ENCODE peak calls at places on chromosomes 1 and 21, in five cellular contexts. L is HTR-8/SVneo; Y is stimulated activated CD4-positive, alpha-beta T cell treated with anti-CD3 and anti-CD28 coated beads, Interleukin-1b, Interleukin-23, amount 100 ng/mL, for 4 hours; K is fibroblast of villous mesenchyme; E is glomerular endothelial cell. O is an unnamed sample.

GRCh38 chr1:38327559-38327973 is 281.0 kb upstream of the POU3F1 start:
- DNase-seq in K (no peak), E (no peak), Y (no peak), L (no peak), O (no peak)

GRCh38 chr1:179083031-179083345 is 1.1 kb downstream of the TOR3A start:
- DNase-seq in K (peak; percentile 26), L (no peak), Y (no peak), E (no peak), O (no peak)

GRCh38 chr1:35151220-35151619 is 41.7 kb downstream of the SFPQ start:
- DNase-seq in E (no peak), K (no peak), Y (no peak), L (no peak), O (no peak)

GRCh38 chr1:229271448-229272120 is 673 bp downstream of the RAB4A start:
- DNase-seq in L (no peak), Y (peak; percentile 37), E (no peak), K (peak; percentile 36), O (no peak)

GRCh38 chr1:63789856-63790605 is 16.2 kb downstream of the ROR1 start:
- DNase-seq in L (no peak), E (no peak), Y (no peak), K (no peak), O (no peak)

GRCh38 chr1:109721046-109721445 is 9.0 kb downstream of the GSTM5 start:
- DNase-seq in Y (no peak), K (peak; percentile 69), L (no peak), E (no peak), O (no peak)

GRCh38 chr1:222892137-222892763 is 77.4 kb downstream of the DISP1 start:
- DNase-seq in E (peak; percentile 48), Y (no peak), L (no peak), K (peak; percentile 71), O (no peak)

GRCh38 chr1:86191958-86192357 is 35.4 kb upstream of the COL24A1 start:
- DNase-seq in E (no peak), K (no peak), Y (no peak), L (no peak), O (no peak)

GRCh38 chr1:21944261-21945074 is 7.4 kb upstream of the HSPG2 start:
- DNase-seq in K (no peak), Y (no peak), L (no peak), E (no peak), O (no peak)

GRCh38 chr1:19646366-19646765 is 2.3 kb downstream of the NBL1 start:
- DNase-seq in E (no peak), K (no peak), L (no peak), Y (no peak), O (no peak)

GRCh38 chr1:65332821-65333220 is 23.5 kb downstream of the DNAJC6 start:
- DNase-seq in L (no peak), Y (no peak), E (no peak), K (no peak), O (no peak)

GRCh38 chr21:16992448-16992847 is 520.4 kb upstream of the CXADR start:
- DNase-seq in E (no peak), L (no peak), K (no peak), Y (no peak), O (no peak)

GRCh38 chr1:209398330-209398991 is 185.1 kb upstream of the CAMK1G start:
- DNase-seq in K (peak; percentile 90), E (no peak), L (peak; percentile 66), Y (no peak), O (no peak)

GRCh38 chr1:230901711-230902110 is 33.4 kb upstream of the C1orf198 start:
- DNase-seq in L (no peak), Y (no peak), E (no peak), K (no peak), O (no peak)

GRCh38 chr1:97691325-97691724 is 229.5 kb downstream of the DPYD start:
- DNase-seq in K (no peak), Y (no peak), L (no peak), E (no peak), O (no peak)

GRCh38 chr1:82718719-82719419 is 918.1 kb downstream of the ADGRL2 start:
- DNase-seq in Y (no peak), E (no peak), L (no peak), K (no peak), O (no peak)

GRCh38 chr21:45618287-45618686 is 25.2 kb upstream of the PCBP3 start:
- DNase-seq in Y (no peak), E (no peak), K (peak; percentile 37), L (peak; percentile 35), O (peak; percentile 55)

GRCh38 chr1:222777463-222777862 is 37.4 kb upstream of the DISP1 start:
- DNase-seq in L (no peak), E (no peak), Y (no peak), K (peak; percentile 55), O (no peak)

GRCh38 chr21:16534408-16535099 is 804.8 kb downstream of the USP25 start:
- DNase-seq in K (peak; percentile 44), Y (no peak), L (no peak), E (no peak), O (no peak)

GRCh38 chr1:2353907-2354438 is 37.4 kb downstream of the MORN1 start:
- DNase-seq in Y (no peak), K (no peak), L (no peak), E (no peak), O (peak; percentile 47)

GRCh38 chr1:37691497-37692077 is 729 bp upstream of the CDCA8 start:
- DNase-seq in L (no peak), E (no peak), K (peak; percentile 76), Y (no peak), O (peak; percentile 90)

GRCh38 chr1:151898519-151898991 is 10.8 kb downstream of the THEM4 start:
- DNase-seq in K (peak; percentile 4), L (no peak), Y (peak; percentile 27), E (no peak), O (no peak)

GRCh38 chr1:8831329-8831728 is 13.9 kb upstream of the RERE start:
- DNase-seq in Y (no peak), K (peak; percentile 21), L (no peak), E (no peak), O (no peak)

GRCh38 chr1:226004396-226004795 is 5.3 kb upstream of the SDE2 start:
- DNase-seq in K (no peak), E (no peak), Y (no peak), L (no peak), O (no peak)

GRCh38 chr1:183023601-183024351 is 556 bp downstream of the LAMC1 start:
- DNase-seq in K (no peak), E (no peak), Y (peak; percentile 12), L (peak; percentile 75), O (peak; percentile 91)

GRCh38 chr1:33188572-33189275 is 6.9 kb upstream of the TRIM62 start:
- DNase-seq in E (no peak), L (no peak), Y (no peak), K (peak; percentile 10), O (no peak)

GRCh38 chr1:227728059-227728891 is 6.8 kb downstream of the JMJD4 start:
- DNase-seq in K (peak; percentile 61), Y (peak; percentile 59), E (no peak), L (peak; percentile 84), O (peak; percentile 91)

GRCh38 chr1:21823206-21823979 is 11.3 kb downstream of the LDLRAD2 start:
- DNase-seq in L (no peak), K (no peak), E (no peak), Y (no peak), O (peak; percentile 69)

GRCh38 chr1:30720271-30721223 is 2.8 kb downstream of the MATN1 start:
- DNase-seq in K (no peak), L (no peak), Y (no peak), E (no peak), O (no peak)

GRCh38 chr1:16719571-16720402 is 20.5 kb upstream of the RNU1-4 start:
- DNase-seq in Y (no peak), K (no peak), L (no peak), E (no peak), O (peak; percentile 63)

GRCh38 chr1:15073799-15074308 is 79.7 kb upstream of the TMEM51 start:
- DNase-seq in E (no peak), L (no peak), Y (no peak), K (no peak), O (no peak)

GRCh38 chr1:236163460-236164153 is 21.3 kb downstream of the GPR137B start:
- DNase-seq in K (no peak), L (no peak), Y (no peak), E (no peak), O (peak; percentile 13)

GRCh38 chr1:196027127-196027526 is 581.1 kb downstream of the KCNT2 start:
- DNase-seq in E (no peak), L (no peak), K (no peak), Y (no peak), O (no peak)